ENCODE peak calls at places on chromosomes 4 and X, in nine cellular contexts. One of them, this sample, is unnamed.

GRCh38 chr4:179344861-179345260 is 1902.6 kb upstream of the AGA start:
- DNase-seq in HEK293T: no peak
- DNase-seq in transverse colon: no peak
- DNase-seq in activated T-cell treated with anti-CD3 and anti-CD28 coated beads, Interleukin-2, amount 50 U/mL, for 24 hours: no peak
- DNase-seq in ecto neural progenitor cell: no peak
- DNase-seq in ACHN: no peak
- DNase-seq in hepatocyte: no peak
- DNase-seq in fibroblast of lung: no peak
- DNase-seq in posterior vena cava: no peak
- DNase-seq in this sample: no peak

GRCh38 chr4:33780952-33781655 is 2463.2 kb downstream of the ARAP2 start:
- DNase-seq in HEK293T: no peak
- DNase-seq in transverse colon: no peak
- DNase-seq in activated T-cell treated with anti-CD3 and anti-CD28 coated beads, Interleukin-2, amount 50 U/mL, for 24 hours: no peak
- DNase-seq in ecto neural progenitor cell: no peak
- DNase-seq in ACHN: peak; percentile 66
- DNase-seq in hepatocyte: no peak
- DNase-seq in fibroblast of lung: peak; percentile 68
- DNase-seq in posterior vena cava: no peak
- DNase-seq in this sample: peak; percentile 60

GRCh38 chr4:101221294-101221693 is 126.0 kb downstream of the PPP3CA start:
- DNase-seq in HEK293T: no peak
- DNase-seq in transverse colon: no peak
- DNase-seq in activated T-cell treated with anti-CD3 and anti-CD28 coated beads, Interleukin-2, amount 50 U/mL, for 24 hours: no peak
- DNase-seq in ecto neural progenitor cell: no peak
- DNase-seq in ACHN: no peak
- DNase-seq in hepatocyte: no peak
- DNase-seq in fibroblast of lung: peak; percentile 23
- DNase-seq in posterior vena cava: no peak
- DNase-seq in this sample: no peak

GRCh38 chrX:51742586-51742985 is 656 bp upstream of the GSPT2 start:
- DNase-seq in HEK293T: no peak
- DNase-seq in transverse colon: no peak
- DNase-seq in activated T-cell treated with anti-CD3 and anti-CD28 coated beads, Interleukin-2, amount 50 U/mL, for 24 hours: no peak
- DNase-seq in ecto neural progenitor cell: no peak
- DNase-seq in ACHN: no peak
- DNase-seq in hepatocyte: no peak
- DNase-seq in fibroblast of lung: no peak
- DNase-seq in posterior vena cava: no peak
- DNase-seq in this sample: no peak

GRCh38 chrX:15441464-15441863 is 51.7 kb downstream of the PIR start:
- DNase-seq in HEK293T: no peak
- DNase-seq in transverse colon: no peak
- DNase-seq in activated T-cell treated with anti-CD3 and anti-CD28 coated beads, Interleukin-2, amount 50 U/mL, for 24 hours: no peak
- DNase-seq in ecto neural progenitor cell: no peak
- DNase-seq in ACHN: no peak
- DNase-seq in hepatocyte: no peak
- DNase-seq in fibroblast of lung: no peak
- DNase-seq in posterior vena cava: no peak
- DNase-seq in this sample: no peak

GRCh38 chr4:64960516-64960915 is 551.3 kb upstream of the TECRL start:
- DNase-seq in HEK293T: no peak
- DNase-seq in transverse colon: no peak
- DNase-seq in activated T-cell treated with anti-CD3 and anti-CD28 coated beads, Interleukin-2, amount 50 U/mL, for 24 hours: no peak
- DNase-seq in ecto neural progenitor cell: no peak
- DNase-seq in ACHN: no peak
- DNase-seq in hepatocyte: no peak
- DNase-seq in fibroblast of lung: no peak
- DNase-seq in posterior vena cava: no peak
- DNase-seq in this sample: no peak

GRCh38 chr4:161320377-161320776 is 843.4 kb downstream of the FSTL5 start:
- DNase-seq in HEK293T: peak; percentile 33
- DNase-seq in transverse colon: no peak
- DNase-seq in activated T-cell treated with anti-CD3 and anti-CD28 coated beads, Interleukin-2, amount 50 U/mL, for 24 hours: no peak
- DNase-seq in ecto neural progenitor cell: no peak
- DNase-seq in ACHN: peak; percentile 27
- DNase-seq in hepatocyte: peak; percentile 43
- DNase-seq in fibroblast of lung: peak; percentile 20
- DNase-seq in posterior vena cava: no peak
- DNase-seq in this sample: peak; percentile 42

GRCh38 chr4:4446434-4446833 is 59.5 kb downstream of the NSG1 start:
- DNase-seq in HEK293T: no peak
- DNase-seq in transverse colon: no peak
- DNase-seq in activated T-cell treated with anti-CD3 and anti-CD28 coated beads, Interleukin-2, amount 50 U/mL, for 24 hours: no peak
- DNase-seq in ecto neural progenitor cell: no peak
- DNase-seq in ACHN: no peak
- DNase-seq in hepatocyte: no peak
- DNase-seq in fibroblast of lung: peak; percentile 61
- DNase-seq in posterior vena cava: no peak
- DNase-seq in this sample: no peak

GRCh38 chr4:25792200-25792791 is 70.5 kb downstream of the SEL1L3 start:
- DNase-seq in HEK293T: peak; percentile 33
- DNase-seq in transverse colon: peak; percentile 61
- DNase-seq in activated T-cell treated with anti-CD3 and anti-CD28 coated beads, Interleukin-2, amount 50 U/mL, for 24 hours: no peak
- DNase-seq in ecto neural progenitor cell: no peak
- DNase-seq in ACHN: peak; percentile 57
- DNase-seq in hepatocyte: no peak
- DNase-seq in fibroblast of lung: peak; percentile 10
- DNase-seq in posterior vena cava: no peak
- DNase-seq in this sample: peak; percentile 38

GRCh38 chr4:150960079-150960478 is 55.0 kb downstream of the LRBA start:
- DNase-seq in HEK293T: peak; percentile 23
- DNase-seq in transverse colon: no peak
- DNase-seq in activated T-cell treated with anti-CD3 and anti-CD28 coated beads, Interleukin-2, amount 50 U/mL, for 24 hours: no peak
- DNase-seq in ecto neural progenitor cell: no peak
- DNase-seq in ACHN: peak; percentile 14
- DNase-seq in hepatocyte: peak; percentile 19
- DNase-seq in fibroblast of lung: peak; percentile 38
- DNase-seq in posterior vena cava: no peak
- DNase-seq in this sample: no peak

GRCh38 chrX:22090181-22090580 is 58.1 kb downstream of the PHEX start:
- DNase-seq in HEK293T: no peak
- DNase-seq in transverse colon: no peak
- DNase-seq in activated T-cell treated with anti-CD3 and anti-CD28 coated beads, Interleukin-2, amount 50 U/mL, for 24 hours: no peak
- DNase-seq in ecto neural progenitor cell: no peak
- DNase-seq in ACHN: no peak
- DNase-seq in hepatocyte: no peak
- DNase-seq in fibroblast of lung: peak; percentile 73
- DNase-seq in posterior vena cava: no peak
- DNase-seq in this sample: no peak

GRCh38 chr4:153205028-153205648 is 895 bp downstream of the TRIM2 start:
- DNase-seq in HEK293T: peak; percentile 36
- DNase-seq in transverse colon: peak; percentile 76
- DNase-seq in activated T-cell treated with anti-CD3 and anti-CD28 coated beads, Interleukin-2, amount 50 U/mL, for 24 hours: peak; percentile 45
- DNase-seq in ecto neural progenitor cell: no peak
- DNase-seq in ACHN: no peak
- DNase-seq in hepatocyte: peak; percentile 80
- DNase-seq in fibroblast of lung: no peak
- DNase-seq in posterior vena cava: no peak
- DNase-seq in this sample: peak; percentile 90

GRCh38 chr4:78747328-78747946 is 28.7 kb upstream of the BMP2K start:
- DNase-seq in HEK293T: no peak
- DNase-seq in transverse colon: no peak
- DNase-seq in activated T-cell treated with anti-CD3 and anti-CD28 coated beads, Interleukin-2, amount 50 U/mL, for 24 hours: no peak
- DNase-seq in ecto neural progenitor cell: no peak
- DNase-seq in ACHN: no peak
- DNase-seq in hepatocyte: no peak
- DNase-seq in fibroblast of lung: peak; percentile 31
- DNase-seq in posterior vena cava: no peak
- DNase-seq in this sample: no peak

GRCh38 chr4:26238782-26239647 is 81.8 kb upstream of the RBPJ start:
- DNase-seq in HEK293T: no peak
- DNase-seq in transverse colon: no peak
- DNase-seq in activated T-cell treated with anti-CD3 and anti-CD28 coated beads, Interleukin-2, amount 50 U/mL, for 24 hours: no peak
- DNase-seq in ecto neural progenitor cell: peak; percentile 70
- DNase-seq in ACHN: no peak
- DNase-seq in hepatocyte: peak; percentile 37
- DNase-seq in fibroblast of lung: peak; percentile 72
- DNase-seq in posterior vena cava: no peak
- DNase-seq in this sample: no peak

GRCh38 chrX:100358766-100359165 is 51.3 kb downstream of the PCDH19 start:
- DNase-seq in HEK293T: no peak
- DNase-seq in transverse colon: no peak
- DNase-seq in activated T-cell treated with anti-CD3 and anti-CD28 coated beads, Interleukin-2, amount 50 U/mL, for 24 hours: no peak
- DNase-seq in ecto neural progenitor cell: no peak
- DNase-seq in ACHN: no peak
- DNase-seq in hepatocyte: no peak
- DNase-seq in fibroblast of lung: no peak
- DNase-seq in posterior vena cava: no peak
- DNase-seq in this sample: no peak

GRCh38 chrX:1361275-1361674 is 24.7 kb downstream of the IL3RA start:
- DNase-seq in HEK293T: no peak
- DNase-seq in transverse colon: no peak
- DNase-seq in activated T-cell treated with anti-CD3 and anti-CD28 coated beads, Interleukin-2, amount 50 U/mL, for 24 hours: no peak
- DNase-seq in ecto neural progenitor cell: no peak
- DNase-seq in ACHN: no peak
- DNase-seq in hepatocyte: no peak
- DNase-seq in fibroblast of lung: peak; percentile 35
- DNase-seq in posterior vena cava: peak; percentile 73
- DNase-seq in this sample: no peak

GRCh38 chrX:46791927-46792825 is 33.3 kb upstream of the SLC9A7 start:
- DNase-seq in HEK293T: no peak
- DNase-seq in transverse colon: no peak
- DNase-seq in activated T-cell treated with anti-CD3 and anti-CD28 coated beads, Interleukin-2, amount 50 U/mL, for 24 hours: no peak
- DNase-seq in ecto neural progenitor cell: no peak
- DNase-seq in ACHN: peak; percentile 58
- DNase-seq in hepatocyte: peak; percentile 44
- DNase-seq in fibroblast of lung: peak; percentile 97
- DNase-seq in posterior vena cava: no peak
- DNase-seq in this sample: peak; percentile 50

GRCh38 chr4:152937535-152938236 is 1.6 kb downstream of the FHDC1 start:
- DNase-seq in HEK293T: peak; percentile 50
- DNase-seq in transverse colon: peak; percentile 41
- DNase-seq in activated T-cell treated with anti-CD3 and anti-CD28 coated beads, Interleukin-2, amount 50 U/mL, for 24 hours: peak; percentile 50
- DNase-seq in ecto neural progenitor cell: peak; percentile 59
- DNase-seq in ACHN: peak; percentile 10
- DNase-seq in hepatocyte: peak; percentile 77
- DNase-seq in fibroblast of lung: peak; percentile 48
- DNase-seq in posterior vena cava: peak; percentile 84
- DNase-seq in this sample: peak; percentile 55

GRCh38 chr4:187618701-187619278 is 376.8 kb upstream of the ZFP42 start:
- DNase-seq in HEK293T: no peak
- DNase-seq in transverse colon: no peak
- DNase-seq in activated T-cell treated with anti-CD3 and anti-CD28 coated beads, Interleukin-2, amount 50 U/mL, for 24 hours: no peak
- DNase-seq in ecto neural progenitor cell: no peak
- DNase-seq in ACHN: no peak
- DNase-seq in hepatocyte: no peak
- DNase-seq in fibroblast of lung: peak; percentile 61
- DNase-seq in posterior vena cava: no peak
- DNase-seq in this sample: no peak

GRCh38 chr4:51885371-51885770 is 42.4 kb downstream of the DCUN1D4 start:
- DNase-seq in HEK293T: peak; percentile 36
- DNase-seq in transverse colon: no peak
- DNase-seq in activated T-cell treated with anti-CD3 and anti-CD28 coated beads, Interleukin-2, amount 50 U/mL, for 24 hours: no peak
- DNase-seq in ecto neural progenitor cell: no peak
- DNase-seq in ACHN: peak; percentile 41
- DNase-seq in hepatocyte: peak; percentile 46
- DNase-seq in fibroblast of lung: peak; percentile 32
- DNase-seq in posterior vena cava: no peak
- DNase-seq in this sample: peak; percentile 10

GRCh38 chrX:13983734-13984133 is 46.0 kb downstream of the GEMIN8 start:
- DNase-seq in HEK293T: no peak
- DNase-seq in transverse colon: no peak
- DNase-seq in activated T-cell treated with anti-CD3 and anti-CD28 coated beads, Interleukin-2, amount 50 U/mL, for 24 hours: no peak
- DNase-seq in ecto neural progenitor cell: no peak
- DNase-seq in ACHN: no peak
- DNase-seq in hepatocyte: no peak
- DNase-seq in fibroblast of lung: no peak
- DNase-seq in posterior vena cava: no peak
- DNase-seq in this sample: no peak

GRCh38 chr4:102551946-102552575 is 50.9 kb downstream of the NFKB1 start:
- DNase-seq in HEK293T: no peak
- DNase-seq in transverse colon: no peak
- DNase-seq in activated T-cell treated with anti-CD3 and anti-CD28 coated beads, Interleukin-2, amount 50 U/mL, for 24 hours: no peak
- DNase-seq in ecto neural progenitor cell: peak; percentile 53
- DNase-seq in ACHN: no peak
- DNase-seq in hepatocyte: no peak
- DNase-seq in fibroblast of lung: no peak
- DNase-seq in posterior vena cava: no peak
- DNase-seq in this sample: no peak

GRCh38 chrX:15301924-15302323 is 13.5 kb downstream of the ASB11 start:
- DNase-seq in HEK293T: no peak
- DNase-seq in transverse colon: peak; percentile 35
- DNase-seq in activated T-cell treated with anti-CD3 and anti-CD28 coated beads, Interleukin-2, amount 50 U/mL, for 24 hours: no peak
- DNase-seq in ecto neural progenitor cell: no peak
- DNase-seq in ACHN: no peak
- DNase-seq in hepatocyte: peak; percentile 59
- DNase-seq in fibroblast of lung: no peak
- DNase-seq in posterior vena cava: no peak
- DNase-seq in this sample: no peak

GRCh38 chr4:26178874-26179273 is 141.9 kb upstream of the RBPJ start:
- DNase-seq in HEK293T: no peak
- DNase-seq in transverse colon: peak; percentile 28
- DNase-seq in activated T-cell treated with anti-CD3 and anti-CD28 coated beads, Interleukin-2, amount 50 U/mL, for 24 hours: no peak
- DNase-seq in ecto neural progenitor cell: no peak
- DNase-seq in ACHN: no peak
- DNase-seq in hepatocyte: no peak
- DNase-seq in fibroblast of lung: no peak
- DNase-seq in posterior vena cava: no peak
- DNase-seq in this sample: no peak

GRCh38 chr4:3268395-3269104 is 19.6 kb downstream of the MSANTD1 start:
- DNase-seq in HEK293T: no peak
- DNase-seq in transverse colon: no peak
- DNase-seq in activated T-cell treated with anti-CD3 and anti-CD28 coated beads, Interleukin-2, amount 50 U/mL, for 24 hours: no peak
- DNase-seq in ecto neural progenitor cell: no peak
- DNase-seq in ACHN: no peak
- DNase-seq in hepatocyte: peak; percentile 2
- DNase-seq in fibroblast of lung: no peak
- DNase-seq in posterior vena cava: peak; percentile 42
- DNase-seq in this sample: no peak

GRCh38 chr4:115365185-115365584 is 251.8 kb upstream of the NDST4 start:
- DNase-seq in HEK293T: no peak
- DNase-seq in transverse colon: no peak
- DNase-seq in activated T-cell treated with anti-CD3 and anti-CD28 coated beads, Interleukin-2, amount 50 U/mL, for 24 hours: no peak
- DNase-seq in ecto neural progenitor cell: no peak
- DNase-seq in ACHN: no peak
- DNase-seq in hepatocyte: no peak
- DNase-seq in fibroblast of lung: no peak
- DNase-seq in posterior vena cava: no peak
- DNase-seq in this sample: no peak

GRCh38 chr4:21097026-21097425 is 396.8 kb downstream of the PACRGL start:
- DNase-seq in HEK293T: no peak
- DNase-seq in transverse colon: no peak
- DNase-seq in activated T-cell treated with anti-CD3 and anti-CD28 coated beads, Interleukin-2, amount 50 U/mL, for 24 hours: no peak
- DNase-seq in ecto neural progenitor cell: no peak
- DNase-seq in ACHN: no peak
- DNase-seq in hepatocyte: no peak
- DNase-seq in fibroblast of lung: no peak
- DNase-seq in posterior vena cava: no peak
- DNase-seq in this sample: no peak

GRCh38 chrX:105975382-105975781 is 63.1 kb downstream of the SERPINA7 start:
- DNase-seq in HEK293T: no peak
- DNase-seq in transverse colon: no peak
- DNase-seq in activated T-cell treated with anti-CD3 and anti-CD28 coated beads, Interleukin-2, amount 50 U/mL, for 24 hours: no peak
- DNase-seq in ecto neural progenitor cell: no peak
- DNase-seq in ACHN: peak; percentile 11
- DNase-seq in hepatocyte: peak; percentile 8
- DNase-seq in fibroblast of lung: no peak
- DNase-seq in posterior vena cava: no peak
- DNase-seq in this sample: peak; percentile 1

GRCh38 chrX:134181261-134181660 is 55.7 kb upstream of the CCDC160 start:
- DNase-seq in HEK293T: no peak
- DNase-seq in transverse colon: no peak
- DNase-seq in activated T-cell treated with anti-CD3 and anti-CD28 coated beads, Interleukin-2, amount 50 U/mL, for 24 hours: no peak
- DNase-seq in ecto neural progenitor cell: no peak
- DNase-seq in ACHN: no peak
- DNase-seq in hepatocyte: no peak
- DNase-seq in fibroblast of lung: no peak
- DNase-seq in posterior vena cava: no peak
- DNase-seq in this sample: no peak

GRCh38 chr4:1727117-1728031 is 6.1 kb downstream of the TACC3 start:
- DNase-seq in HEK293T: no peak
- DNase-seq in transverse colon: peak; percentile 54
- DNase-seq in activated T-cell treated with anti-CD3 and anti-CD28 coated beads, Interleukin-2, amount 50 U/mL, for 24 hours: no peak
- DNase-seq in ecto neural progenitor cell: no peak
- DNase-seq in ACHN: peak; percentile 89
- DNase-seq in hepatocyte: no peak
- DNase-seq in fibroblast of lung: peak; percentile 88
- DNase-seq in posterior vena cava: peak; percentile 91
- DNase-seq in this sample: peak; percentile 37

GRCh38 chr4:37441231-37442061 is 196.9 kb downstream of the NWD2 start:
- DNase-seq in HEK293T: no peak
- DNase-seq in transverse colon: peak; percentile 32
- DNase-seq in activated T-cell treated with anti-CD3 and anti-CD28 coated beads, Interleukin-2, amount 50 U/mL, for 24 hours: no peak
- DNase-seq in ecto neural progenitor cell: no peak
- DNase-seq in ACHN: no peak
- DNase-seq in hepatocyte: peak; percentile 84
- DNase-seq in fibroblast of lung: peak; percentile 6
- DNase-seq in posterior vena cava: no peak
- DNase-seq in this sample: peak; percentile 73

This sample was measured in LoVo.